ENCODE peak calls at places on chromosomes 7 and 10, in seven cellular contexts. Y, C, H, A, R, L and O are unnamed samples.
A peak's percentile ranks its signal among the peaks of the same experiment; 100 is the strongest.

GRCh38 chr10:75202321-75203096 is 8.1 kb upstream of the VDAC2 start:
- DNase-seq in R (no peak), C (no peak), Y (no peak), A (no peak), L (no peak), H (peak; percentile 41), O (no peak)

GRCh38 chr7:33725111-33725510 is 180.2 kb upstream of the BMPER start:
- DNase-seq in C (no peak), L (no peak), R (peak; percentile 60), H (no peak), Y (no peak), A (no peak), O (no peak)

GRCh38 chr7:130063036-130063435 is 7.3 kb upstream of the KLHDC10 start:
- DNase-seq in R (peak; percentile 70), H (peak; percentile 50), Y (peak; percentile 95), A (no peak), C (peak; percentile 90), L (no peak), O (peak; percentile 67)

GRCh38 chr10:1575481-1576244 is 161.7 kb downstream of the ADARB2 start:
- DNase-seq in R (no peak), A (no peak), Y (no peak), C (no peak), H (no peak), L (no peak), O (no peak)

GRCh38 chr7:106062521-106062931 is 49.6 kb downstream of the SYPL1 start:
- DNase-seq in R (no peak), L (no peak), Y (no peak), A (no peak), C (no peak), H (no peak), O (no peak)

GRCh38 chr7:98163704-98164478 is 47.3 kb upstream of the BHLHA15 start:
- DNase-seq in H (no peak), Y (no peak), L (no peak), A (no peak), R (no peak), C (peak; percentile 9), O (no peak)

GRCh38 chr7:127782550-127783266 is 130.7 kb downstream of the SND1 start:
- DNase-seq in A (no peak), H (no peak), C (no peak), Y (no peak), L (no peak), R (peak; percentile 39), O (no peak)

GRCh38 chr10:80473096-80473657 is 19.1 kb downstream of the TSPAN14 start:
- DNase-seq in H (no peak), A (no peak), C (no peak), L (no peak), R (no peak), Y (no peak), O (no peak)

GRCh38 chr10:98415710-98416077 is 712 bp upstream of the PYROXD2 start:
- DNase-seq in Y (no peak), H (peak; percentile 12), C (no peak), R (peak; percentile 44), A (no peak), L (no peak), O (no peak)

GRCh38 chr7:100016209-100016901 is 959 bp downstream of the ZKSCAN1 start:
- DNase-seq in C (peak; percentile 27), L (no peak), R (peak; percentile 72), H (peak; percentile 70), Y (no peak), A (no peak), O (no peak)

GRCh38 chr7:43764039-43764789 is 5.7 kb downstream of the BLVRA start:
- DNase-seq in L (no peak), Y (peak; percentile 28), R (no peak), A (no peak), C (peak; percentile 85), H (peak; percentile 58), O (no peak)

GRCh38 chr7:106905734-106906133 is 40.7 kb downstream of the PIK3CG start:
- DNase-seq in R (no peak), A (no peak), H (no peak), L (no peak), Y (no peak), C (no peak), O (peak; percentile 27)

GRCh38 chr7:40674316-40674715 is 539.5 kb downstream of the SUGCT start:
- DNase-seq in A (no peak), Y (no peak), H (no peak), L (no peak), R (no peak), C (no peak), O (no peak)

GRCh38 chr7:125358551-125359167 is 429.0 kb upstream of the POT1 start:
- DNase-seq in H (no peak), L (no peak), Y (no peak), C (no peak), A (no peak), R (no peak), O (no peak)

GRCh38 chr7:132084776-132085388 is 491.4 kb downstream of the PLXNA4 start:
- DNase-seq in R (no peak), C (peak; percentile 53), L (peak; percentile 19), Y (no peak), A (no peak), H (peak; percentile 21), O (no peak)

GRCh38 chr10:133245439-133246235 is 8.0 kb downstream of the VENTX start:
- DNase-seq in Y (no peak), C (peak; percentile 95), H (peak; percentile 41), L (no peak), R (no peak), A (no peak), O (no peak)

GRCh38 chr7:136551618-136552017 is 316.8 kb upstream of the CHRM2 start:
- DNase-seq in R (no peak), A (no peak), Y (no peak), C (no peak), H (no peak), L (no peak), O (no peak)

GRCh38 chr10:5293691-5294550 is 70.8 kb upstream of the UCN3 start:
- DNase-seq in C (peak; percentile 55), L (peak; percentile 54), H (peak; percentile 68), Y (peak; percentile 97), A (no peak), R (peak; percentile 45), O (peak; percentile 80)

GRCh38 chr10:96719850-96720421 is 378 bp downstream of the PIK3AP1 start:
- DNase-seq in H (peak; percentile 16), C (peak; percentile 66), R (peak; percentile 50), A (no peak), Y (peak; percentile 83), L (peak; percentile 19), O (peak; percentile 36)

GRCh38 chr7:90832726-90833125 is 236.6 kb downstream of the CDK14 start:
- DNase-seq in A (no peak), Y (no peak), H (no peak), R (no peak), L (no peak), C (no peak), O (no peak)

GRCh38 chr10:43340619-43341018 is 30.8 kb upstream of the FXYD4 start:
- DNase-seq in R (no peak), L (peak; percentile 65), A (no peak), Y (no peak), C (no peak), H (no peak), O (no peak)

GRCh38 chr7:129188892-129189660 is 643 bp downstream of the SMO start:
- DNase-seq in Y (peak; percentile 72), R (peak; percentile 89), L (no peak), C (no peak), A (no peak), H (no peak), O (no peak)

GRCh38 chr7:123341102-123341501 is 141.3 kb upstream of the SLC13A1 start:
- DNase-seq in R (no peak), Y (no peak), H (no peak), L (no peak), A (no peak), C (no peak), O (no peak)

GRCh38 chr7:13987395-13987794 is 2.1 kb downstream of the ETV1 start:
- DNase-seq in C (no peak), R (no peak), H (no peak), Y (no peak), L (no peak), A (no peak), O (no peak)

GRCh38 chr10:29861811-29862505 is 197.4 kb downstream of the JCAD start:
- DNase-seq in R (no peak), H (no peak), A (no peak), C (no peak), Y (no peak), L (no peak), O (no peak)

DNA sequence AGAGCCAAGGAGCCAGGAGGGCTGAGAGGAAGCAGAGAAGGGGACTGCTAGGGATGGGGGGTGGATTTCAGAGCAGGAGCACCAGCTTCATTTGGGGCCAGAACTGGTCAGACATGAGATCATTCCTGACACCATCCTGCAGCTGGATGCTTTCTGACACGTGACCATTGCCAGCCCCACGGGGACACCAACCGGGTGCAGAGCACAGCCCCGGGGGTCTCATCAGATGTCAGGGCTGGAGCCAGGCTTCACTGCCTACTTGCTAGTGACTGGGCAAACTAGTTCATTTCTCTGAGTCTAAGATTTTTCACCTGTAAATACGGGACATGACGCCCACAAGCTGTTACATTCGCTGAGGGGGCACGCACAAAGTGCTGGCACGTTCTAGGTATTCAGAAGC is 55.1 kb upstream of the CACUL1 start:
- DNase-seq in L (no peak), A (no peak), H (no peak), C (no peak), R (no peak), Y (no peak), O (no peak)
- TF ChIP-seq YY1 in L (no peak), A (no peak), H (no peak), C (no peak), R (no peak), Y (no peak), O (no peak)

DNA sequence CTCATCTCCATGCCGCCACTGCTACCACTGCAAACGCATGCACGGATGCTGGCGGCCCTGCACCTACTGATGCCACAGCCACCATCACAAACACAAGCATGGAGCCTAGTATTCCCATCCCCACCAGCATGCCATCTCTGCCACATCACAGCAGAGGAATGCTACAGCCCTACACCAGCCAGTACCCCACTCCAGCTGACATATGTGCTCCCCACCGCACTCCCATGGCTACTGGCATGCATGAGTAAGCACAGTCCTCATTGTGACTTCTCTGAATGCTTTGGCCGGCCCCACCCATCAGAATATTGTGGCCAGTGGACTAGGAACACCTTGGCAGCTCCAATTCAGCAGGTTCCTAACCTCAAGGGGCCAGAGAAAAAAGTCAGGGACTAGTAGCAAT is 705.5 kb downstream of the POM121L12 start:
- DNase-seq in L (no peak), Y (no peak), H (no peak), C (no peak), R (no peak), A (no peak), O (no peak)
- TF ChIP-seq YY1 in L (no peak), Y (no peak), H (no peak), C (no peak), R (no peak), A (no peak), O (no peak)

GRCh38 chr7:157438121-157439025 is 101.6 kb downstream of the DNAJB6 start:
- DNase-seq in R (no peak), H (no peak), A (no peak), C (no peak), L (no peak), Y (peak; percentile 31), O (no peak)
- TF ChIP-seq YY1 in R (no peak), H (no peak), A (no peak), C (no peak), L (no peak), Y (no peak), O (no peak)

DNA sequence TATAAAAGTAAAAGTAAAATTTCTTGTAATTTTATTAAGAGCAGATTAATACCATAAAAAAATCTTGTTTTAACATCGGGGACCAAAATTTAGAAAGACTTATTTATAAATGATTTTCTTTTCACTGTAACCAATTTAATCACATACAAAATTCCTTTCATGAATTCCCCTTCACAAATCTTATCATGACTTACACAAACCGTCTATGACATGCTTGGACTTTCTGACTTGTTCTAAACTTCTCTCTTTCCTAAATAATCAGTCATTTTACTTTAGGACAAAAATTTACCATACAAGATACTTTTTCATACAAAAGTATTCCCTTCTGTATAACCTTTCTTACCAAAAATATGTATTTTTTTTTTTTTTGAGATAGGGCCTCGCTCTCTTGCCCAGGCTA is 9.3 kb downstream of the CROT start:
- DNase-seq in H (no peak), R (no peak), A (no peak), L (peak; percentile 19), Y (no peak), C (peak; percentile 35), O (peak; percentile 9)
- TF ChIP-seq YY1 in H (no peak), R (peak; percentile 37), A (no peak), L (no peak), Y (peak; percentile 11), C (no peak), O (no peak)